ENCODE peak calls at places on chromosomes 3 and 15, in six cellular contexts. P is NCI-H774, L is WTC11, E is nucleus accumbens, R is Ammon's horn, G is DND-41. H is an unnamed sample.

GRCh38 chr3:171168551-171168950 is 142.0 kb upstream of the SLC2A2 start:
- DNase-seq in P (no peak), L (no peak), E (no peak), R (no peak), G (no peak), H (no peak)

GRCh38 chr3:153159771-153160397 is 2.1 kb upstream of the RAP2B start:
- DNase-seq in P (no peak), L (no peak), E (no peak), R (no peak), G (no peak), H (no peak)

GRCh38 chr3:132785292-132785691 is 63.1 kb upstream of the NPHP3 start:
- DNase-seq in P (no peak), L (no peak), E (no peak), R (no peak), G (no peak), H (no peak)

GRCh38 chr15:76566276-76566675 is 229.7 kb downstream of the ISL2 start:
- DNase-seq in P (no peak), L (no peak), E (no peak), R (peak), G (no peak), H (no peak)

GRCh38 chr15:32034106-32034505 is 3.8 kb downstream of the CHRNA7 start:
- DNase-seq in P (no peak), L (no peak), E (no peak), R (no peak), G (no peak), H (no peak)

GRCh38 chr3:64223809-64224570 is 1.3 kb downstream of the PRICKLE2 start:
- DNase-seq in P (no peak), L (no peak), E (no peak), R (peak), G (no peak), H (peak)

GRCh38 chr15:92365816-92366215 is 27.9 kb upstream of the ST8SIA2 start:
- DNase-seq in P (no peak), L (no peak), E (no peak), R (no peak), G (no peak), H (no peak)

GRCh38 chr3:169945313-169945712 is 21.3 kb upstream of the SEC62 start:
- DNase-seq in P (no peak), L (no peak), E (no peak), R (peak), G (no peak), H (no peak)

GRCh38 chr3:153293222-153293621 is 131.2 kb downstream of the RAP2B start:
- DNase-seq in P (no peak), L (no peak), E (no peak), R (peak), G (no peak), H (no peak)

GRCh38 chr15:46091860-46092450 is 457.1 kb downstream of the SQOR start:
- DNase-seq in P (no peak), L (peak), E (no peak), R (peak), G (peak), H (no peak)

GRCh38 chr3:196168808-196169391 is 42.3 kb downstream of the ZDHHC19 start:
- DNase-seq in P (peak), L (no peak), E (no peak), R (no peak), G (no peak), H (no peak)